ENCODE peak calls at places on chromosome 7, in eight cellular contexts. H is cardiac muscle cell, Z is stomach, E is GM23248, L is transverse colon, A is IMR-90, O is GM12865, M is heart left ventricle. B is an unnamed sample.
A peak's percentile ranks its signal among the peaks of the same experiment; 100 is the strongest.

GRCh38 chr7:132654150-132654549 is 77.9 kb upstream of the PLXNA4 start:
- DNase-seq in A (no peak), L (no peak), H (no peak), E (peak; percentile 23), O (peak; percentile 45), M (no peak), Z (no peak), B (no peak)

GRCh38 chr7:139936760-139937310 is 107.8 kb downstream of the TBXAS1 start:
- DNase-seq in L (no peak), O (no peak), A (peak; percentile 88), Z (no peak), H (no peak), M (no peak), E (peak; percentile 88), B (peak; percentile 85)

GRCh38 chr7:105797652-105798051 is 78.7 kb downstream of the ATXN7L1 start:
- DNase-seq in A (no peak), Z (no peak), M (no peak), E (no peak), O (no peak), H (no peak), L (no peak), B (no peak)

GRCh38 chr7:111789880-111790279 is 227.6 kb upstream of the IMMP2L start:
- DNase-seq in H (no peak), A (peak; percentile 21), L (no peak), E (peak; percentile 34), M (no peak), Z (no peak), O (no peak), B (no peak)

GRCh38 chr7:39504963-39505362 is 61.2 kb upstream of the YAE1 start:
- DNase-seq in A (peak; percentile 40), E (peak; percentile 30), H (no peak), L (no peak), Z (no peak), O (no peak), M (no peak), B (peak; percentile 76)

GRCh38 chr7:55157347-55158105 is 138.7 kb downstream of the EGFR start:
- DNase-seq in L (no peak), Z (no peak), E (no peak), A (no peak), O (no peak), H (peak; percentile 6), M (peak; percentile 36), B (peak; percentile 30)

GRCh38 chr7:75662579-75663301 is 76.0 kb downstream of the HIP1 start:
- DNase-seq in E (no peak), H (no peak), M (no peak), L (peak; percentile 38), Z (no peak), O (peak; percentile 95), A (no peak), B (no peak)

GRCh38 chr7:139358541-139359365 is 941 bp upstream of the LUC7L2 start:
- DNase-seq in O (peak; percentile 76), Z (no peak), M (no peak), E (peak; percentile 51), H (no peak), L (peak; percentile 35), A (peak; percentile 33), B (no peak)

GRCh38 chr7:74507538-74508319 is 54.0 kb downstream of the GTF2IRD1 start:
- DNase-seq in L (no peak), A (no peak), E (no peak), Z (no peak), O (no peak), M (no peak), H (no peak), B (no peak)

GRCh38 chr7:85204061-85204460 is 17.2 kb upstream of the SEMA3D start:
- DNase-seq in A (no peak), E (peak; percentile 12), H (no peak), Z (no peak), L (no peak), M (no peak), O (no peak), B (no peak)

GRCh38 chr7:128266529-128266890 is 25.4 kb downstream of the LEP start:
- DNase-seq in E (no peak), M (no peak), Z (no peak), A (no peak), H (no peak), L (no peak), O (no peak), B (no peak)
- H3K4me3 ChIP-seq in E (peak overlapping the region; percentile 62), M (no peak overlapping the region), Z (no peak overlapping the region), A (no peak overlapping the region), H (no peak overlapping the region), L (no peak overlapping the region), O (no peak overlapping the region), B (no peak overlapping the region)

GRCh38 chr7:158784270-158784669 is 45.0 kb downstream of the ESYT2 start:
- DNase-seq in L (no peak), O (no peak), H (no peak), E (no peak), M (no peak), A (no peak), Z (no peak), B (no peak)
- H3K4me3 ChIP-seq in L (no peak overlapping the region), O (no peak overlapping the region), H (no peak overlapping the region), E (no peak overlapping the region), M (no peak overlapping the region), A (no peak overlapping the region), Z (no peak overlapping the region), B (no peak overlapping the region)

GRCh38 chr7:100568936-100569844 is 4.5 kb downstream of the SAP25 start:
- DNase-seq in O (peak; percentile 79), Z (peak; percentile 66), L (peak; percentile 74), H (peak; percentile 72), M (peak; percentile 56), A (no peak), E (peak; percentile 61), B (no peak)
- H3K4me3 ChIP-seq in O (peak overlapping the region; percentile 47), Z (peak overlapping the region; percentile 39), L (no peak overlapping the region), H (peak overlapping the region; percentile 20), M (peak overlapping the region; percentile 6), A (no peak overlapping the region), E (peak overlapping the region; percentile 5), B (peak overlapping the region; percentile 32)

GRCh38 chr7:2660359-2661095 is 27.5 kb upstream of the AMZ1 start:
- DNase-seq in H (no peak), L (no peak), A (no peak), O (no peak), E (peak; percentile 58), Z (no peak), M (no peak), B (no peak)
- H3K4me3 ChIP-seq in H (no peak overlapping the region), L (no peak overlapping the region), A (no peak overlapping the region), O (no peak overlapping the region), E (no peak overlapping the region), Z (no peak overlapping the region), M (no peak overlapping the region), B (no peak overlapping the region)

GRCh38 chr7:117313582-117313981 is 9.3 kb downstream of the WNT2 start:
- DNase-seq in M (no peak), Z (no peak), H (no peak), E (no peak), O (no peak), A (no peak), L (no peak), B (no peak)
- H3K4me3 ChIP-seq in M (no peak overlapping the region), Z (no peak overlapping the region), H (no peak overlapping the region), E (no peak overlapping the region), O (no peak overlapping the region), A (no peak overlapping the region), L (no peak overlapping the region), B (no peak overlapping the region)

GRCh38 chr7:96710544-96710943 is 898 bp upstream of the SEM1 start:
- DNase-seq in E (no peak), H (no peak), Z (no peak), A (no peak), M (no peak), L (no peak), O (no peak), B (no peak)

GRCh38 chr7:96708872-96709271 is 774 bp downstream of the SEM1 start:
- DNase-seq in E (no peak), O (no peak), M (no peak), Z (no peak), H (no peak), L (no peak), A (no peak), B (no peak)

GRCh38 chr7:96709381-96710228 is at the start of gene SEM1:
- DNase-seq in O (peak; percentile 89), A (peak; percentile 84), M (peak; percentile 93), Z (peak; percentile 85), L (peak; percentile 86), E (peak; percentile 94), H (peak; percentile 89), B (peak; percentile 75)

GRCh38 chr7:96713037-96713436 is 3.4 kb upstream of the SEM1 start:
- DNase-seq in H (no peak), Z (no peak), A (no peak), O (no peak), E (no peak), M (no peak), L (no peak), B (no peak)

DNA sequence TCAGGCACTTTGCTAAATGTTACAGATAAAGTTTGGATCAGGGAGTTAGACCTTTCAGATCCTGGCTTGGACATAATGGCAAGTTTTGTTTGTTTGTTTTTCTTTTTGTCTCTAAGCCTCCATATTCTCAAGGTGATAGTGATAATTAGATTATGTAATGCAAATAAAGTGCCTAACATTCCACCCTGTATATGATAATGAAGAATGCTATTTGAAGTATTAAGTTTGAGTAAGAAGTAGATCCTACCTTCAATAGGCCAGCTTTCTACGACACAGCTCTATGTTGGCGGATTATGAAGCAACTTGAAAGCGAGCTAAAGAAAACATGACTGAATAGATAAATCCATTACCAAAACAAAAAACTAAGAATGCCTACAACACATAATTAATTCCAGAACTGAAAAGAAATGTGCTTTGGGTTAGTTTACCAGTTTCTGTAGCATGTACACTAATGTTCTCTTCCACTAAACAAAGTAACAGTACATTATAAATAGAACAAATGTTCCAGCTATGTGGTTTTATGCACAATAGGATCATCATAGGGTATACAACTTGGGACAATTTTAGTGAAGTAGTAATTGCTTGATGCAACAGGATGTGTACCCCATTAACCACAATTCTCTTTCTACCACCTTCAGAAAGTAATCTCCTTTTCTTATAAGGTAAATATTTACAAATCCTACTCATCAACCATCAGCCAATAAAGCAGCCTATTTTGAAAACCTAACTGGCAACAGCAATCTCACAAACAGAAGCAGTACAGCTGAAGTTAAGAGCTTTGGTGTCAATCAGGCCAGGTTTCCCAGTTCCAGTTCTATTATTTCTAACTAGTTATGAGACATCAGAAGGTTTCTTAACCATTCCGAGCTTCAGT is 1.5 kb downstream of the SEM1 start:
- DNase-seq in M (no peak), L (no peak), Z (no peak), H (no peak), E (no peak), O (no peak), A (no peak), B (no peak)
- H3K4me3 ChIP-seq in M (peak overlapping the region; percentile 62), L (no peak overlapping the region), Z (peak overlapping the region; percentile 96), H (peak overlapping the region; percentile 86), E (peak overlapping the region; percentile 96), O (peak overlapping the region; percentile 65), A (no peak overlapping the region), B (no peak overlapping the region)

DNA sequence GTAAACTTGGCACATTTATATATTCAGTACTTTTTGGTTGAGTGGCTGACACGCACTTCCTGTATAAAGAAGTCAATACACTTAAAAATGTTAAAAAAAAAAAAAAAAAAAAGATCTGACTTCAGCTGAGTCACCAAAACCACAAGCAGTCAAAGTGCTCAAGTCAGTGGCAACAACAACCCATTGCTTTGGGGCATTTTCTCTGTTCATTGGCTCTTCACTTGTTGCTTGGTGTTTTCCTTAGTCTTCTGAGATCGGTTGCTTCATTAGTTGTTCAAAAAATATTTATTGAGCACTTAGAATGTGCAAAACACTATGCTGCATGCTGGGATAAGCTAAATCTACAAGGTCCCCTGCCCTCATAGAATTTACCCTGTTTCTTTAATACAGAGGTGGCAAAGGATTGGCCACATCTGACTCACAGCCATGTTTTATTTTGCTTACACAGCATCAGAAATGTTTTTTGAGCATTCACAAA is 63.7 kb downstream of the ZNRF2 start:
- DNase-seq in A (peak; percentile 88), E (peak; percentile 95), L (no peak), O (peak; percentile 89), Z (no peak), M (no peak), H (no peak), B (peak; percentile 76)
- H3K4me3 ChIP-seq in A (no peak overlapping the region), E (peak overlapping the region; percentile 53), L (no peak overlapping the region), O (peak overlapping the region; percentile 38), Z (no peak overlapping the region), M (no peak overlapping the region), H (no peak overlapping the region), B (no peak overlapping the region)